ENCODE peak calls at places on chromosomes 7 and 10, in seven cellular contexts. One of them, this sample, is unnamed.

GRCh38 chr10:69650589-69651261 is 20.7 kb downstream of the FAM241B start:
- DNase-seq in endothelial cell: no peak
- DNase-seq in heart left ventricle: no peak
- DNase-seq in cardiac muscle cell: no peak
- DNase-seq in pancreas: peak
- DNase-seq in fibroblast of lung: no peak
- DNase-seq in progenitor cell of endocrine pancreas: no peak
- DNase-seq in this sample: no peak

GRCh38 chr7:36188266-36188665 is 35.2 kb downstream of the EEPD1 start:
- DNase-seq in fibroblast of lung: no peak
- DNase-seq in progenitor cell of endocrine pancreas: no peak
- DNase-seq in endothelial cell: no peak
- DNase-seq in pancreas: no peak
- DNase-seq in heart left ventricle: no peak
- DNase-seq in cardiac muscle cell: no peak
- DNase-seq in this sample: no peak

GRCh38 chr7:728602-729001 is 1.5 kb upstream of the PRKAR1B start:
- DNase-seq in endothelial cell: no peak
- DNase-seq in heart left ventricle: no peak
- DNase-seq in pancreas: peak
- DNase-seq in fibroblast of lung: no peak
- DNase-seq in progenitor cell of endocrine pancreas: no peak
- DNase-seq in cardiac muscle cell: no peak
- DNase-seq in this sample: no peak

GRCh38 chr7:436367-437128 is 83.1 kb downstream of the PDGFA start:
- DNase-seq in cardiac muscle cell: no peak
- DNase-seq in heart left ventricle: no peak
- DNase-seq in pancreas: peak
- DNase-seq in endothelial cell: no peak
- DNase-seq in fibroblast of lung: no peak
- DNase-seq in progenitor cell of endocrine pancreas: no peak
- DNase-seq in this sample: no peak

GRCh38 chr10:44387853-44388251 is 3.0 kb upstream of the CXCL12 start:
- DNase-seq in progenitor cell of endocrine pancreas: no peak
- DNase-seq in cardiac muscle cell: no peak
- DNase-seq in fibroblast of lung: no peak
- DNase-seq in heart left ventricle: no peak
- DNase-seq in pancreas: no peak
- DNase-seq in endothelial cell: no peak
- DNase-seq in this sample: peak

GRCh38 chr7:102042016-102042656 is 224.7 kb downstream of the CUX1 start:
- DNase-seq in progenitor cell of endocrine pancreas: no peak
- DNase-seq in fibroblast of lung: peak
- DNase-seq in endothelial cell: no peak
- DNase-seq in heart left ventricle: no peak
- DNase-seq in cardiac muscle cell: peak
- DNase-seq in pancreas: no peak
- DNase-seq in this sample: no peak

GRCh38 chr7:64934478-64934877 is 31.4 kb downstream of the ZNF273 start:
- DNase-seq in cardiac muscle cell: no peak
- DNase-seq in endothelial cell: no peak
- DNase-seq in pancreas: no peak
- DNase-seq in heart left ventricle: no peak
- DNase-seq in fibroblast of lung: no peak
- DNase-seq in progenitor cell of endocrine pancreas: no peak
- DNase-seq in this sample: no peak

GRCh38 chr7:140031364-140031763 is 31.4 kb downstream of the PARP12 start:
- DNase-seq in cardiac muscle cell: no peak
- DNase-seq in progenitor cell of endocrine pancreas: no peak
- DNase-seq in heart left ventricle: no peak
- DNase-seq in pancreas: no peak
- DNase-seq in endothelial cell: no peak
- DNase-seq in fibroblast of lung: no peak
- DNase-seq in this sample: no peak

GRCh38 chr10:98309366-98310355 is 41.7 kb upstream of the LOXL4 start:
- DNase-seq in cardiac muscle cell: peak
- DNase-seq in heart left ventricle: peak
- DNase-seq in pancreas: peak
- DNase-seq in endothelial cell: peak
- DNase-seq in fibroblast of lung: peak
- DNase-seq in progenitor cell of endocrine pancreas: peak
- DNase-seq in this sample: peak

GRCh38 chr10:29057712-29058426 is 231.0 kb upstream of the LYZL1 start:
- DNase-seq in fibroblast of lung: peak
- DNase-seq in progenitor cell of endocrine pancreas: no peak
- DNase-seq in heart left ventricle: peak
- DNase-seq in pancreas: no peak
- DNase-seq in endothelial cell: no peak
- DNase-seq in cardiac muscle cell: peak
- DNase-seq in this sample: no peak

GRCh38 chr10:72742077-72742476 is 50.1 kb downstream of the MCU start:
- DNase-seq in heart left ventricle: no peak
- DNase-seq in fibroblast of lung: no peak
- DNase-seq in cardiac muscle cell: no peak
- DNase-seq in progenitor cell of endocrine pancreas: no peak
- DNase-seq in pancreas: no peak
- DNase-seq in endothelial cell: no peak
- DNase-seq in this sample: no peak

GRCh38 chr7:101814996-101815825 is 2.2 kb upstream of the CUX1 start:
- DNase-seq in heart left ventricle: peak
- DNase-seq in fibroblast of lung: no peak
- DNase-seq in cardiac muscle cell: peak
- DNase-seq in endothelial cell: peak
- DNase-seq in progenitor cell of endocrine pancreas: peak
- DNase-seq in pancreas: peak
- DNase-seq in this sample: peak

GRCh38 chr10:122765412-122765811 is 65.8 kb upstream of the C10orf120 start:
- DNase-seq in progenitor cell of endocrine pancreas: no peak
- DNase-seq in heart left ventricle: no peak
- DNase-seq in cardiac muscle cell: no peak
- DNase-seq in endothelial cell: no peak
- DNase-seq in pancreas: no peak
- DNase-seq in fibroblast of lung: no peak
- DNase-seq in this sample: no peak

GRCh38 chr10:101569465-101569837 is 18.6 kb downstream of the POLL start:
- DNase-seq in endothelial cell: no peak
- DNase-seq in progenitor cell of endocrine pancreas: no peak
- DNase-seq in cardiac muscle cell: no peak
- DNase-seq in heart left ventricle: no peak
- DNase-seq in pancreas: no peak
- DNase-seq in fibroblast of lung: no peak
- DNase-seq in this sample: no peak

GRCh38 chr7:99631311-99632109 is 14.8 kb downstream of the ZSCAN25 start:
- DNase-seq in progenitor cell of endocrine pancreas: no peak
- DNase-seq in pancreas: no peak
- DNase-seq in endothelial cell: no peak
- DNase-seq in fibroblast of lung: peak
- DNase-seq in cardiac muscle cell: peak
- DNase-seq in heart left ventricle: peak
- DNase-seq in this sample: peak

GRCh38 chr10:124319926-124320391 is 98.8 kb downstream of the OAT start:
- DNase-seq in endothelial cell: no peak
- DNase-seq in cardiac muscle cell: peak
- DNase-seq in heart left ventricle: no peak
- DNase-seq in fibroblast of lung: no peak
- DNase-seq in pancreas: no peak
- DNase-seq in progenitor cell of endocrine pancreas: no peak
- DNase-seq in this sample: peak

GRCh38 chr7:20776214-20776875 is 10.3 kb downstream of the SP8 start:
- DNase-seq in heart left ventricle: no peak
- DNase-seq in cardiac muscle cell: no peak
- DNase-seq in progenitor cell of endocrine pancreas: no peak
- DNase-seq in fibroblast of lung: no peak
- DNase-seq in endothelial cell: no peak
- DNase-seq in pancreas: no peak
- DNase-seq in this sample: peak

GRCh38 chr10:90806677-90807076 is 51.2 kb downstream of the HTR7 start:
- DNase-seq in heart left ventricle: no peak
- DNase-seq in endothelial cell: no peak
- DNase-seq in fibroblast of lung: no peak
- DNase-seq in pancreas: no peak
- DNase-seq in cardiac muscle cell: no peak
- DNase-seq in progenitor cell of endocrine pancreas: no peak
- DNase-seq in this sample: no peak

DNA sequence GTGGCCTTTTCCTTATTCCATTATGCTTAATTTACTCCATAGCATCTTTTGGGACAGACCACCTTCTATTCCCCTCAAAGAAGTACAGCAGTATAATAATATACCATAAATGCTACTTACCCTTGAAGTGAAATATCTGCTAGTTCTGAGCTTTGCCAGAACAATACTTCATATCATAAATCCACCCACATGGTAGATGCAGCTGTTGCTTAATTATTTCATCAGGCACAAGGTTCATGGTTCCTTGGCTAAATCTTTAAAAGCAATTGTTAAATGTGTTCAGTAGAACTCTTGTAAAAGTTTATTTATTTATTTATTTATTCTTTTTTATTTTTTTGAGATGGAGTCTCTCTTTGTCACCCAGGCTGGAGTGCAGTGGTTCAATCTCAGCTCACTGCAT is 32.9 kb downstream of the CSTF2T start:
- DNase-seq in cardiac muscle cell: peak
- DNase-seq in fibroblast of lung: no peak
- DNase-seq in endothelial cell: no peak
- DNase-seq in pancreas: no peak
- DNase-seq in heart left ventricle: no peak
- DNase-seq in progenitor cell of endocrine pancreas: no peak
- DNase-seq in this sample: no peak
- TF ChIP-seq CTCF in cardiac muscle cell: no peak
- TF ChIP-seq CTCF in fibroblast of lung: no peak
- TF ChIP-seq CTCF in endothelial cell: no peak
- TF ChIP-seq CTCF in pancreas: no peak
- TF ChIP-seq CTCF in heart left ventricle: no peak
- TF ChIP-seq CTCF in progenitor cell of endocrine pancreas: no peak
- TF ChIP-seq CTCF in this sample: no peak

DNA sequence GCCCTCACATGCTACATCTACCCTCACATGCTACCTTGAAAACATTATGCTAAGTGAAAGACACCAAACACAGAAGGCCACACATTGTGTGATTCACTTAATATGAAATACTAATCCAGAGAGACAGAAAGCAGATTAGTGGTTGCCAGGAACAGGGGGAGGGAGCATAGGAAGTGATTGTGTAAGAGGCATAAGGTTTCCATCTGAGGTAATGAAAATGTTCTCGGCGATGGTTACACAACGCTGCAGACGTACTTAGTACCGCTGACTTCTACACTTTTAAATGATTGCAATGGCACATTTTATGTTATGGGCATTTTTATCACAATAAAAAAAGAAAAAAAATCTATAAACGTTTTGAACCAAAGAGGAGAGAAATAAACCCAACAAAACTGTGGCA is 742.3 kb downstream of the TYW1 start:
- DNase-seq in cardiac muscle cell: peak
- DNase-seq in progenitor cell of endocrine pancreas: no peak
- DNase-seq in heart left ventricle: peak
- DNase-seq in pancreas: no peak
- DNase-seq in fibroblast of lung: peak
- DNase-seq in endothelial cell: no peak
- DNase-seq in this sample: no peak
- TF ChIP-seq CTCF in cardiac muscle cell: no peak
- TF ChIP-seq CTCF in progenitor cell of endocrine pancreas: no peak
- TF ChIP-seq CTCF in heart left ventricle: no peak
- TF ChIP-seq CTCF in pancreas: no peak
- TF ChIP-seq CTCF in fibroblast of lung: no peak
- TF ChIP-seq CTCF in endothelial cell: no peak
- TF ChIP-seq CTCF in this sample: no peak

GRCh38 chr7:108459922-108460551 is 3.8 kb upstream of the NRCAM start:
- DNase-seq in progenitor cell of endocrine pancreas: no peak
- DNase-seq in heart left ventricle: no peak
- DNase-seq in endothelial cell: peak
- DNase-seq in cardiac muscle cell: peak
- DNase-seq in pancreas: no peak
- DNase-seq in fibroblast of lung: peak
- DNase-seq in this sample: no peak
- TF ChIP-seq CTCF in progenitor cell of endocrine pancreas: peak
- TF ChIP-seq CTCF in heart left ventricle: peak
- TF ChIP-seq CTCF in endothelial cell: peak
- TF ChIP-seq CTCF in cardiac muscle cell: peak
- TF ChIP-seq CTCF in pancreas: no peak
- TF ChIP-seq CTCF in fibroblast of lung: peak
- TF ChIP-seq CTCF in this sample: peak

DNA sequence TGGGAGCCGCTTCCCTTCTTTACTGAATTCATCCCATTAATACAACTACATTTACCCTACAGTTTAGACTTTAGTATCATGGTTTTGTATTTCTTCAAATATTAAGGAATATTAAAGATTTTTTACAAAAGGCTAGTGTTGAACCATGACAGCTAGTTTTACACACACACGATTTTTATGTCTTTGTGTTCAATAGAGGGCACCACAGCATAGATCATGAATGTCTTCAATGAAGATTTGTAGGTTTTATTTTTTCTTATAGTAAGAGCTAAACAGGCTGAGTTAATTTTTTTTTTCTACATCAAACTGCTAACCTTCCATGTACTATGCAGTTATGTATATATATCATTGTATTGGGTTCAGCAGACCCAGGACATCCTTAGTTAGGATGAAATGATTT is 76.9 kb downstream of the SNX10 start:
- DNase-seq in progenitor cell of endocrine pancreas: no peak
- DNase-seq in heart left ventricle: no peak
- DNase-seq in cardiac muscle cell: no peak
- DNase-seq in endothelial cell: no peak
- DNase-seq in pancreas: no peak
- DNase-seq in fibroblast of lung: no peak
- DNase-seq in this sample: no peak
- TF ChIP-seq CTCF in progenitor cell of endocrine pancreas: no peak
- TF ChIP-seq CTCF in heart left ventricle: no peak
- TF ChIP-seq CTCF in cardiac muscle cell: no peak
- TF ChIP-seq CTCF in endothelial cell: no peak
- TF ChIP-seq CTCF in pancreas: no peak
- TF ChIP-seq CTCF in fibroblast of lung: no peak
- TF ChIP-seq CTCF in this sample: peak

GRCh38 chr10:23294638-23295247 is 49.9 kb downstream of the C10orf67 start:
- DNase-seq in pancreas: no peak
- DNase-seq in fibroblast of lung: no peak
- DNase-seq in heart left ventricle: no peak
- DNase-seq in cardiac muscle cell: peak
- DNase-seq in progenitor cell of endocrine pancreas: no peak
- DNase-seq in endothelial cell: no peak
- DNase-seq in this sample: no peak

GRCh38 chr10:23291551-23292334 is 52.9 kb downstream of the C10orf67 start:
- DNase-seq in pancreas: peak
- DNase-seq in cardiac muscle cell: no peak
- DNase-seq in progenitor cell of endocrine pancreas: no peak
- DNase-seq in heart left ventricle: no peak
- DNase-seq in endothelial cell: no peak
- DNase-seq in fibroblast of lung: no peak
- DNase-seq in this sample: no peak

GRCh38 chr10:23293973-23294372 is 50.6 kb downstream of the C10orf67 start:
- DNase-seq in cardiac muscle cell: no peak
- DNase-seq in fibroblast of lung: no peak
- DNase-seq in endothelial cell: no peak
- DNase-seq in progenitor cell of endocrine pancreas: no peak
- DNase-seq in pancreas: no peak
- DNase-seq in heart left ventricle: no peak
- DNase-seq in this sample: no peak

GRCh38 chr10:23293145-23293724 is 51.4 kb downstream of the C10orf67 start:
- DNase-seq in pancreas: no peak
- DNase-seq in endothelial cell: peak
- DNase-seq in progenitor cell of endocrine pancreas: peak
- DNase-seq in cardiac muscle cell: peak
- DNase-seq in fibroblast of lung: peak
- DNase-seq in heart left ventricle: no peak
- DNase-seq in this sample: peak
- TF ChIP-seq CTCF in pancreas: no peak
- TF ChIP-seq CTCF in endothelial cell: peak
- TF ChIP-seq CTCF in progenitor cell of endocrine pancreas: peak
- TF ChIP-seq CTCF in cardiac muscle cell: peak
- TF ChIP-seq CTCF in fibroblast of lung: peak
- TF ChIP-seq CTCF in heart left ventricle: no peak
- TF ChIP-seq CTCF in this sample: peak

This sample was measured in H9.